ENCODE peak calls at places on chromosomes 4 and X, in ten cellular contexts. N, X, L, F, J, T, S, D, I and Z are unnamed samples.

GRCh38 chr4:152983221-152983620 is 47.1 kb downstream of the FHDC1 start:
- DNase-seq in T (no peak), D (no peak), S (no peak), J (peak), F (no peak), N (no peak), L (no peak), I (no peak), X (peak), Z (no peak)

GRCh38 chr4:17812125-17812524 is 1.3 kb downstream of the NCAPG start:
- DNase-seq in J (no peak), T (no peak), N (no peak), X (no peak), L (no peak), I (no peak), S (no peak), D (no peak), F (no peak), Z (no peak)

GRCh38 chrX:68853665-68854251 is 24.9 kb downstream of the EFNB1 start:
- DNase-seq in T (no peak), J (no peak), F (no peak), D (no peak), I (no peak), X (no peak), S (no peak), N (no peak), L (no peak), Z (no peak)

GRCh38 chr4:152778656-152779512 is 646 bp downstream of the TIGD4 start:
- DNase-seq in L (peak), D (peak), J (peak), X (peak), F (no peak), T (no peak), I (peak), S (peak), N (peak), Z (no peak)

GRCh38 chrX:42748067-42748850 is 29.7 kb downstream of the PPP1R2C start:
- DNase-seq in F (no peak), T (no peak), X (peak), S (no peak), D (no peak), I (no peak), L (no peak), N (no peak), J (peak), Z (no peak)

GRCh38 chrX:37599735-37600134 is 28.3 kb downstream of the LANCL3 start:
- DNase-seq in S (no peak), X (no peak), N (peak), D (no peak), L (no peak), F (no peak), I (no peak), J (no peak), T (no peak), Z (no peak)

GRCh38 chr4:18932940-18933339 is 911.4 kb upstream of the LCORL start:
- DNase-seq in L (no peak), X (no peak), D (no peak), T (no peak), F (no peak), S (no peak), N (no peak), J (no peak), I (no peak), Z (no peak)

GRCh38 chrX:45758738-45759397 is 558.2 kb upstream of the DIPK2B start:
- DNase-seq in T (peak), J (no peak), N (no peak), D (no peak), S (peak), L (no peak), X (no peak), I (no peak), F (no peak), Z (no peak)

GRCh38 chr4:173211838-173212237 is 43.2 kb downstream of the GALNT7 start:
- DNase-seq in T (no peak), N (peak), S (peak), L (no peak), X (peak), J (peak), F (no peak), I (no peak), D (no peak), Z (no peak)

GRCh38 chr4:88143504-88143903 is 14.9 kb downstream of the ABCG2 start:
- DNase-seq in F (no peak), I (no peak), D (no peak), L (no peak), J (peak), S (peak), X (no peak), N (no peak), T (no peak), Z (no peak)

GRCh38 chr4:169485791-169486742 is 126.3 kb downstream of the NEK1 start:
- DNase-seq in S (peak), N (peak), F (no peak), L (no peak), X (peak), I (peak), T (peak), D (no peak), J (peak), Z (no peak)

GRCh38 chrX:106397788-106398538 is 213.8 kb upstream of the RADX start:
- DNase-seq in F (no peak), X (no peak), T (no peak), N (peak), J (no peak), S (peak), L (no peak), I (no peak), D (no peak), Z (no peak)

GRCh38 chrX:54447461-54447860 is 7.3 kb downstream of the TSR2 start:
- DNase-seq in S (peak), N (peak), T (no peak), I (no peak), D (no peak), J (peak), L (no peak), F (no peak), X (no peak), Z (no peak)

GRCh38 chrX:101602077-101602476 is 15.7 kb downstream of the ARMCX6 start:
- DNase-seq in T (no peak), D (no peak), F (no peak), X (no peak), N (no peak), L (no peak), I (no peak), J (peak), S (no peak), Z (no peak)

GRCh38 chr4:153466637-153467153 is 535 bp downstream of the TMEM131L start:
- DNase-seq in D (peak), J (no peak), N (peak), F (no peak), X (peak), S (no peak), I (no peak), L (no peak), T (no peak), Z (no peak)